ENCODE peak calls at places on chromosomes 13 and 19, in six cellular contexts. B is ecto neural progenitor cell; R is CD8-positive, alpha-beta memory T cell; X is EL; D is stimulated activated CD4-positive, alpha-beta T cell treated with anti-CD3 and anti-CD28 coated beads, Interleukin-1b, Interleukin-23, amount 100 ng/mL, for 24 hours; S is amygdala. K is an unnamed sample.

GRCh38 chr19:8304841-8305621 is 3.1 kb downstream of the CD320 start:
- DNase-seq in D (no peak), S (no peak), R (peak; percentile 48), X (no peak), B (peak; percentile 88), K (peak; percentile 93)

GRCh38 chr13:43758834-43759233 is 27.9 kb downstream of the ENOX1 start:
- DNase-seq in R (no peak), S (no peak), D (no peak), B (no peak), X (no peak), K (no peak)

GRCh38 chr13:43284162-43284561 is 260.8 kb downstream of the DNAJC15 start:
- DNase-seq in X (peak; percentile 80), B (no peak), S (no peak), R (no peak), D (no peak), K (no peak)

GRCh38 chr13:81697826-81698225 is 1356.9 kb upstream of the SPRY2 start:
- DNase-seq in R (no peak), X (no peak), B (no peak), D (no peak), S (no peak), K (no peak)

GRCh38 chr13:110426745-110427144 is 119.7 kb downstream of the COL4A2 start:
- DNase-seq in D (no peak), X (no peak), R (no peak), B (no peak), S (no peak), K (no peak)

GRCh38 chr19:19202707-19203011 is 555 bp downstream of the NR2C2AP start:
- DNase-seq in S (no peak), X (no peak), R (no peak), B (no peak), D (no peak), K (no peak)

GRCh38 chr19:44753932-44754742 is 5.6 kb downstream of the BCL3 start:
- DNase-seq in B (no peak), D (peak; percentile 92), X (peak; percentile 89), S (peak; percentile 21), R (peak; percentile 69), K (peak; percentile 83)

GRCh38 chr19:16891696-16892382 is 3.0 kb downstream of the F2RL3 start:
- DNase-seq in R (no peak), B (no peak), D (no peak), X (no peak), S (no peak), K (no peak)

GRCh38 chr19:4867534-4868285 is at the start of gene PLIN3:
- DNase-seq in S (peak; percentile 88), X (peak; percentile 95), D (peak; percentile 91), R (peak; percentile 88), B (peak; percentile 97), K (peak; percentile 96)

GRCh38 chr13:99731747-99732146 is 230.5 kb downstream of the TM9SF2 start:
- DNase-seq in B (no peak), X (no peak), D (no peak), S (no peak), R (no peak), K (no peak)